ENCODE peak calls at places on chromosome 9, in seven cellular contexts. O is A549, Z is uterus, U is PC-9, R is stomach, Y is brain microvascular endothelial cell, D is substantia nigra. X is an unnamed sample.

GRCh38 chr9:38084556-38084880 is 15.5 kb upstream of the SHB start:
- DNase-seq in Y (no peak), D (peak), Z (no peak), O (no peak), R (no peak), U (no peak), X (no peak)

GRCh38 chr9:82273121-82273520 is 284.5 kb downstream of the SPATA31D1 start:
- DNase-seq in D (no peak), O (no peak), Z (no peak), R (no peak), Y (peak), U (no peak), X (no peak)

GRCh38 chr9:18405240-18405639 is 68.7 kb upstream of the ADAMTSL1 start:
- DNase-seq in Z (no peak), R (no peak), U (no peak), O (no peak), Y (no peak), D (no peak), X (no peak)

GRCh38 chr9:21974542-21975409 is 19.4 kb downstream of the CDKN2A start:
- DNase-seq in U (peak), O (no peak), Z (no peak), Y (peak), R (peak), D (no peak), X (no peak)

GRCh38 chr9:37903581-37903830 is 421 bp downstream of the SLC25A51 start:
- DNase-seq in D (no peak), Y (peak), U (no peak), O (no peak), Z (no peak), R (no peak), X (no peak)

GRCh38 chr9:20197976-20198685 is 409.3 kb upstream of the SLC24A2 start:
- DNase-seq in Y (no peak), R (no peak), D (no peak), U (no peak), Z (no peak), O (no peak), X (no peak)

GRCh38 chr9:37963936-37964739 is 60.2 kb upstream of the SLC25A51 start:
- DNase-seq in Z (no peak), U (peak), D (peak), Y (peak), R (peak), O (peak), X (peak)

GRCh38 chr9:2028888-2029287 is 13.7 kb downstream of the SMARCA2 start:
- DNase-seq in U (no peak), R (no peak), O (no peak), D (no peak), Z (no peak), Y (no peak), X (no peak)

GRCh38 chr9:91188719-91189590 is 172.8 kb downstream of the AUH start:
- DNase-seq in D (no peak), Y (no peak), R (peak), O (no peak), Z (no peak), U (no peak), X (no peak)

GRCh38 chr9:92850898-92851297 is 26.9 kb downstream of the ZNF484 start:
- DNase-seq in Y (no peak), U (no peak), Z (no peak), O (peak), D (no peak), R (no peak), X (no peak)

GRCh38 chr9:113502427-113503008 is 39.0 kb downstream of the RGS3 start:
- DNase-seq in O (no peak), U (no peak), D (no peak), Z (no peak), Y (no peak), R (no peak), X (no peak)

GRCh38 chr9:113499876-113500497 is 36.5 kb downstream of the RGS3 start:
- DNase-seq in D (no peak), U (no peak), R (no peak), O (no peak), Z (no peak), Y (no peak), X (no peak)

GRCh38 chr9:113501129-113501686 is 37.7 kb downstream of the RGS3 start:
- DNase-seq in R (no peak), Y (no peak), O (no peak), U (no peak), D (no peak), Z (no peak), X (no peak)

GRCh38 chr9:113503131-113503541 is 39.6 kb downstream of the RGS3 start:
- DNase-seq in R (no peak), Y (no peak), O (no peak), U (no peak), D (no peak), Z (no peak), X (no peak)

DNA sequence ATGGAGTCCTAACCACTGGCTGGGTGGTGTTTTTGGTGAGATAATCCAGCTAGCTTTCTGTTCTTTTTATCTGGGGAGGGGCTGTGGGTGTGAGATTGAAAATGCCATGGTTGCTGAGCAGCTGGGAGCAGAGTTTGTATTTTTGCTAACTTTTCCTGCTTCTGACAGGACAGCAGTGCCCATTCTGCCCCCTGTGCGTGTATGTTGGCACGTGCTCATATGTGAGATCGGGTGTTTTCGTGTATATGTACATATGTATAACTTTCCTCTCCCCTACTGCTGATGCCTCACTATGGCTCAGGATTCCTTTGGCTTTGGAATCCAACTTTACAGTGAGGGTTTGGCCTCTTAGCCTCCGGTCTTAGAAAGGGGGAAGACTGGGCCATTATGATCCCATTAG is 38.3 kb downstream of the RGS3 start:
- DNase-seq in Y (no peak), R (no peak), U (no peak), Z (no peak), O (no peak), D (no peak), X (no peak)
- H3K27ac ChIP-seq in Y (no peak), R (peak), U (no peak), Z (peak), O (no peak), D (no peak), X (no peak)

DNA sequence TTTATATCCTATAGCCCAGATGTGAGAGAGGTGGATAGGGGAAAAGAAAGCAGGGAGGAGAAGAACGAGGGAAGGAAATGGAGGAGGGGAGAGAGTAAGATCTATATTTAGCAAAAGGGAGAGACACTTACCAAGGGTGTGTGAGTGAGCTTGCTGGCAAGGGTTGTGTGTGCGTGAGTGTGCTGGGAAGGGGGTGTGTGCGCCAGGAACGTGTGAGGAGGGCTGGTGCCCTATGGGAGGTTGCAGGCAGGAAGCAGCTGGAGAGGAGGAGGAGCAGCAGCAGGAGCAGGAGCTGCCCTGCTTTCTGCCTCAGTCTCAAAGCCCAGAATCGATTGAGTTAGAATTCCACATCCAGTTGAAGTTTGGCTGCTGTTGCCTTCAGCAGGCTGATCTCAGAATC is 148.3 kb upstream of the RUSC2 start:
- DNase-seq in Y (peak), Z (peak), D (no peak), O (no peak), U (no peak), R (peak), X (peak)
- H3K27ac ChIP-seq in Y (no peak), Z (no peak), D (no peak), O (no peak), U (no peak), R (no peak), X (no peak)

DNA sequence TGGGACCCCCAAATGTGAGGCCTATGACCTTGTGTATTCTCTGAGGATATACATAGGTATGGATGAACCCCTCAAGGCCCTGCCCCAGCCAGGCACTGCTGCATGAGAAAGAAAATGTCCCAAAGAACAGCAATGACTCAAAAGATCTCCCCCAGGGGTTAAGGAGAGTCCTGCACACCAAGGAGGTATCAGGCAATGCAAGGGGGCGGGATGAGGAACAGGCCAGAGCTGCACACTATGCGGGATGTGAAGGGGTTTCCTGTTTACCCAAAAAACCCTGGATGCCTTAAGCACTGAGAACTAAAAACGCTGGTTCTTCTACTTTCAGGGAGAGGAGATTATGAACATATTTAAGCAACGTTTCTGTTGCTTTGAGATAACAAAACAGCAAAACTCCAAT is 3.4 kb downstream of the RAPGEF1 start:
- DNase-seq in R (no peak), Y (no peak), O (no peak), Z (no peak), D (no peak), U (no peak), X (no peak)
- H3K27ac ChIP-seq in R (peak), Y (no peak), O (peak), Z (peak), D (peak), U (no peak), X (peak)

DNA sequence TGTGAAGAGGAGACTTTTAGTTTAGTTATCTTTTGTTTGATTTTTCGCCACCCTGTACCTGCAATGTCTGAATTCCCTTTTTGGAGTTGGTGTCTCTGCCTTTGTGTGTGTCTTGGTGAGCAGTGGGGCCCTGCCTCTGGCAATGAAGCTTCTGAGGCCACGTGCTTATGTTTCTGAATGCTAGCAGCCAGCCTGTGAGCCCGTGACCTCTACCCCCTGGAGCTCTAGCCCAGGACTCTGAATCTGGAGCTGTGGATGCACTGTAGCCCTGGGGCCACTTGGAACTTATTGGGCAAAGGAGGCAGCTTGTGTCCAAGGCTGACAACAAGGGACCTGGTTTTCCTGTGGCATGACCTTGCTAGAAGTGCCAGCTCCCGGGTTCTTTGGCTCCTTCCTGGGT is 19.4 kb downstream of the ENTREP1 start:
- DNase-seq in Y (no peak), O (no peak), Z (no peak), U (no peak), D (no peak), R (no peak), X (no peak)
- H3K27ac ChIP-seq in Y (no peak), O (no peak), Z (no peak), U (no peak), D (no peak), R (no peak), X (no peak)

GRCh38 chr9:83459830-83460229 is 78.4 kb downstream of the FRMD3 start:
- DNase-seq in R (no peak), D (no peak), Z (no peak), Y (no peak), U (no peak), O (no peak), X (no peak)
- H3K27ac ChIP-seq in R (no peak), D (no peak), Z (no peak), Y (no peak), U (no peak), O (no peak), X (no peak)

GRCh38 chr9:123401879-123402513 is 46.0 kb downstream of the CRB2 start:
- DNase-seq in D (no peak), U (peak), Z (no peak), R (no peak), O (peak), Y (peak), X (no peak)

GRCh38 chr9:123400926-123401503 is 45.0 kb downstream of the CRB2 start:
- DNase-seq in O (no peak), D (no peak), Y (no peak), R (no peak), Z (no peak), U (no peak), X (no peak)

GRCh38 chr9:123397975-123398374 is 42.0 kb downstream of the CRB2 start:
- DNase-seq in U (no peak), Y (no peak), R (no peak), O (no peak), D (no peak), Z (no peak), X (no peak)

GRCh38 chr9:123402981-123403509 is 47.0 kb downstream of the CRB2 start:
- DNase-seq in U (no peak), R (no peak), Y (no peak), O (no peak), D (no peak), Z (no peak), X (no peak)

GRCh38 chr9:123399803-123400378 is 43.9 kb downstream of the CRB2 start:
- DNase-seq in O (peak), U (no peak), R (no peak), D (no peak), Z (no peak), Y (no peak), X (no peak)
- H3K27ac ChIP-seq in O (no peak), U (no peak), R (no peak), D (no peak), Z (no peak), Y (no peak), X (no peak)

GRCh38 chr9:99371376-99371775 is 149.3 kb downstream of the SEC61B start:
- DNase-seq in D (no peak), O (no peak), Y (no peak), U (no peak), R (no peak), Z (no peak), X (no peak)
- H3K27ac ChIP-seq in D (no peak), O (no peak), Y (no peak), U (no peak), R (no peak), Z (no peak), X (no peak)

X was measured in tibial nerve.